ENCODE peak calls at places on chromosomes 7 and 10, in four cellular contexts. N is Panc1, W is tibial nerve, D is colonic mucosa. C is an unnamed sample. For H3K4me1 and H3K36me3, the result is how much of the 10 kb centered on the place peaks cover.

GRCh38 chr10:103193820-103194529 is 903 bp upstream of the NT5C2 start:
- DNase-seq in N (no peak), W (no peak), D (no peak), C (no peak)

GRCh38 chr10:43124094-43124521 is 14.1 kb upstream of the CSGALNACT2 start:
- DNase-seq in N (no peak), W (no peak), D (no peak), C (no peak)

GRCh38 chr10:8054498-8055407 is at the start of gene GATA3:
- DNase-seq in N (no peak), W (no peak), D (peak), C (no peak)

GRCh38 chr7:152887779-152888178 is 128.2 kb downstream of the ACTR3B start:
- DNase-seq in N (no peak), W (no peak), D (no peak), C (no peak)

GRCh38 chr7:121198502-121198901 is 130.3 kb upstream of the WNT16 start:
- DNase-seq in N (no peak), W (no peak), D (no peak), C (no peak)

GRCh38 chr7:7793921-7794320 is 75.5 kb upstream of the RPA3 start:
- DNase-seq in N (no peak), W (no peak), D (no peak), C (no peak)

GRCh38 chr7:289756-290553 is at the start of gene FOXL3:
- DNase-seq in N (no peak), W (no peak), D (no peak), C (no peak)

GRCh38 chr7:5349437-5350173 is 66.9 kb downstream of the SLC29A4 start:
- DNase-seq in N (no peak), W (no peak), D (no peak), C (no peak)

GRCh38 chr10:129993621-129994020 is 29.5 kb upstream of the EBF3 start:
- DNase-seq in N (no peak), W (no peak), D (no peak), C (no peak)

GRCh38 chr7:14836006-14836405 is 66.5 kb downstream of the DGKB start:
- DNase-seq in N (no peak), W (no peak), D (no peak), C (no peak)

GRCh38 chr7:28533731-28534531 is 121.6 kb downstream of the CREB5 start:
- DNase-seq in N (no peak), W (peak), D (peak), C (peak)

GRCh38 chr7:41448104-41448503 is 254.8 kb downstream of the INHBA start:
- DNase-seq in N (no peak), W (no peak), D (no peak), C (no peak)

GRCh38 chr7:39709768-39710291 is 86.5 kb downstream of the RALA start:
- DNase-seq in N (no peak), W (peak), D (no peak), C (no peak)

GRCh38 chr7:76294344-76295024 is 8.0 kb upstream of the HSPB1 start:
- DNase-seq in N (no peak), W (peak), D (peak), C (peak)

GRCh38 chr10:59724098-59724938 is 14.7 kb upstream of the SLC16A9 start:
- DNase-seq in N (no peak), W (no peak), D (peak), C (no peak)

GRCh38 chr10:95261926-95262325 is 28.9 kb downstream of the PDLIM1 start:
- DNase-seq in N (no peak), W (no peak), D (peak), C (no peak)

GRCh38 chr7:63899691-63900393 is 98.8 kb upstream of the ZNF722 start:
- DNase-seq in N (no peak), W (peak), D (peak), C (peak)

GRCh38 chr7:101940830-101941229 is 123.4 kb downstream of the CUX1 start:
- DNase-seq in N (no peak), W (no peak), D (peak), C (peak)

GRCh38 chr10:119896937-119897336 is 4.4 kb downstream of the SEC23IP start:
- DNase-seq in N (no peak), W (peak), D (peak), C (peak)

GRCh38 chr7:1670894-1671875 is 1.1 kb downstream of the ELFN1 start:
- DNase-seq in N (no peak), W (no peak), D (no peak), C (peak)

GRCh38 chr7:20219446-20220292 is 2.5 kb upstream of the MACC1 start:
- DNase-seq in N (no peak), W (peak), D (peak), C (peak)

GRCh38 chr7:80876894-80877414 is 41.9 kb downstream of the SEMA3C start:
- DNase-seq in N (no peak), W (no peak), D (peak), C (no peak)

GRCh38 chr7:91416485-91416884 is 152.3 kb downstream of the FZD1 start:
- DNase-seq in N (no peak), W (no peak), D (no peak), C (no peak)

GRCh38 chr7:38704751-38705150 is 73.6 kb upstream of the AMPH start:
- DNase-seq in N (no peak), W (no peak), D (no peak), C (no peak)

GRCh38 chr7:14841850-14842249 is 60.7 kb downstream of the DGKB start:
- DNase-seq in N (no peak), W (no peak), D (no peak), C (no peak)

GRCh38 chr7:35908305-35909223 is 107.7 kb downstream of the SEPTIN7 start:
- DNase-seq in N (no peak), W (no peak), D (no peak), C (peak)

GRCh38 chr7:91347288-91347687 is 83.1 kb downstream of the FZD1 start:
- DNase-seq in N (no peak), W (no peak), D (no peak), C (no peak)

GRCh38 chr10:1732501-1733123 is 4.7 kb downstream of the ADARB2 start:
- DNase-seq in N (no peak), W (no peak), D (no peak), C (no peak)

GRCh38 chr10:24168258-24169170 is 40.4 kb upstream of the KIAA1217 start:
- DNase-seq in N (no peak), W (no peak), D (no peak), C (no peak)

GRCh38 chr10:25018703-25019102 is 2.3 kb downstream of the THNSL1 start:
- DNase-seq in N (no peak), W (no peak), D (no peak), C (no peak)

GRCh38 chr7:30302656-30303311 is 18.4 kb downstream of the ZNRF2 start:
- DNase-seq in N (no peak), W (no peak), D (no peak), C (peak)

GRCh38 chr10:129579228-129579627 is 112.2 kb downstream of the MGMT start:
- DNase-seq in N (no peak), W (no peak), D (no peak), C (no peak)

GRCh38 chr10:125865120-125865519 is 16.0 kb downstream of the DHX32 start:
- DNase-seq in N (no peak), W (no peak), D (no peak), C (no peak)

GRCh38 chr10:126309193-126309592 is 79.1 kb downstream of the ADAM12 start:
- DNase-seq in N (no peak), W (no peak), D (no peak), C (no peak)

GRCh38 chr7:126486806-126487205 is 765.9 kb downstream of the GRM8 start:
- DNase-seq in N (no peak), W (no peak), D (no peak), C (no peak)

GRCh38 chr10:88313897-88314296 is 269.2 kb downstream of the RNLS start:
- DNase-seq in N (no peak), W (no peak), D (no peak), C (no peak)

GRCh38 chr7:15402436-15403136 is 159.2 kb downstream of the AGMO start:
- DNase-seq in N (no peak), W (no peak), D (no peak), C (no peak)

GRCh38 chr7:22697897-22698645 is 28.9 kb upstream of the IL6 start:
- DNase-seq in N (no peak), W (no peak), D (no peak), C (no peak)

GRCh38 chr10:110704906-110705476 is 60.9 kb downstream of the RBM20 start:
- DNase-seq in N (no peak), W (no peak), D (no peak), C (no peak)

GRCh38 chr10:7054915-7055314 is 355.9 kb downstream of the SFMBT2 start:
- DNase-seq in N (no peak), W (no peak), D (no peak), C (no peak)

DNA sequence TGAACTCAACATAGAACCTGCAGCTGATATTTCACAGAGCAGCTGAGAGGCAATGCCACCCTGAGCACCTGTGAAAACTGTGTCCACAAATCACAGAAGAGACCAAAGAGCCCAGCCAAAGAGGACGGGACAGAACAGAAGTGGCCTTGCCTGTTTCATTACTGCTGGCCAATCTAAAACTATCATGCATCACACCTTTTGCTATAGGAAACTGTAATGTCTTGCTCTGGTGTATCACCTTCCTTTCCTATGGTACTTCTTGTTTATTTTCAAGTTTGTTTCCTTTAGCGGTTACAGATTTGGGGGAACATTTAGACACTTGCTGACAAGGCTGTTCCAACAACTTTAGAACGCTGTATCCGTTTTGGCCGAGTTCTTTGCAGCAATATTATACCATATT is 80.3 kb downstream of the PIP4K2A start:
- DNase-seq in N (no peak), W (no peak), D (no peak), C (no peak)
- H3K27ac ChIP-seq in N (no peak), W (no peak), D (no peak), C (no peak)

GRCh38 chr10:124593431-124593985 is 131.9 kb downstream of the LHPP start:
- DNase-seq in N (no peak), W (no peak), D (no peak), C (no peak)
- H3K4me1 ChIP-seq in N (under half), W (under half), D (under half), C (under half)

GRCh38 chr10:12241810-12242529 is 46.0 kb downstream of the CDC123 start:
- DNase-seq in N (no peak), W (no peak), D (no peak), C (no peak)

GRCh38 chr10:12235116-12235694 is 39.2 kb downstream of the CDC123 start:
- DNase-seq in N (no peak), W (no peak), D (no peak), C (no peak)

GRCh38 chr10:12235796-12236195 is 39.8 kb downstream of the CDC123 start:
- DNase-seq in N (no peak), W (no peak), D (no peak), C (no peak)

GRCh38 chr10:12237265-12238220 is 41.6 kb downstream of the CDC123 start:
- DNase-seq in N (no peak), W (no peak), D (no peak), C (no peak)

GRCh38 chr10:12238821-12239220 is 42.8 kb downstream of the CDC123 start:
- DNase-seq in N (no peak), W (no peak), D (no peak), C (no peak)
- H3K36me3 ChIP-seq in N (under half), W (half or more), D (under half), C (under half)

DNA sequence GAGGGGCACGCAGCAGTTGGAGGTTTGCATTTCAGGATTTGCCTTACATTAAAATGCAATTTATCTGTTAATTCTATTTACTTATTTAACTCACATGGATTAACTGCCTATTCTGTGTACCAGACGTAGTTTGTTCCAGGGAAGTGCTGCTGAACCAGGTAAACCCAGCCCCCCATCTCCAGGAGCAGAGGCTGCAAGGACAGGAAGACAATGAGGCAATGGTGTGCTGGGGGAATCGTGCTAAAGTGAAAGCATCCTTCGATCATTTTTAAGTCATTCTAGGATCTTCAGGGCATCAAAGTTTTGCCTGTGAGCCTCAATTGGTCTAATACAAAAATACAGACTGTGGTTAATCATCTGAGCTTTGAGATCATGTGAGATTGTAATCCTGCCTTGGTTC is 166.4 kb downstream of the DNAJB6 start:
- DNase-seq in N (no peak), W (no peak), D (no peak), C (no peak)
- H3K27ac ChIP-seq in N (no peak), W (no peak), D (no peak), C (no peak)

DNA sequence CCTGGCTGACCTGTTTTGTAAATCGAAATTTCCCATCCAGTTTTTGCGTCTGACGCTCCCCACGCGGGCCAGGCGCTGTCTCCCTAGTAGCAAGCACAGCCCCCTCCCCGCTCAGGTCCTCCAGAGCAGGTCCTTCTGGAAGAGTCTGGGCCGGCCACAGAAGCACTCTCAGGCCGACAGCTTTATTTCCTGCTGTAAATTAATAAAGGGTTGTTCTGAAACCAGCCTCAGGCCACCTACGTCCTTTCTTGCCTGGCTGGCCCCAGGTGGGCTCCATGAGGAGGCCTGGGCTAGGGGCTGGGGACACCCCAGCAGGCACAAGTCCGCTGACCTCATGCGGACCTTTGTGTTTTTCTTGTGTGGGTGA is 35.2 kb downstream of the CAMK2B start:
- DNase-seq in N (no peak), W (no peak), D (no peak), C (no peak)
- H3K4me1 ChIP-seq in N (under half), W (under half), D (under half), C (under half)